ENCODE peak calls at places on chromosomes 1 and 21, in six cellular contexts. One of them, this sample, is unnamed.

GRCh38 chr1:35058990-35059389 is 20.2 kb upstream of the ZMYM1 start:
- DNase-seq in MM.1S: no peak
- DNase-seq in mammary epithelial cell: no peak
- DNase-seq in GM23248: no peak
- DNase-seq in neuronal stem cell: no peak
- DNase-seq in GM23338: no peak
- DNase-seq in this sample: no peak

GRCh38 chr1:44240802-44241671 is 27.8 kb downstream of the DMAP1 start:
- DNase-seq in MM.1S: no peak
- DNase-seq in mammary epithelial cell: no peak
- DNase-seq in GM23248: no peak
- DNase-seq in neuronal stem cell: no peak
- DNase-seq in GM23338: no peak
- DNase-seq in this sample: no peak

GRCh38 chr1:85611856-85612255 is 31.3 kb downstream of the CCN1 start:
- DNase-seq in MM.1S: no peak
- DNase-seq in mammary epithelial cell: peak; percentile 96
- DNase-seq in GM23248: peak; percentile 99
- DNase-seq in neuronal stem cell: no peak
- DNase-seq in GM23338: no peak
- DNase-seq in this sample: no peak

GRCh38 chr1:159821171-159821867 is 5.4 kb upstream of the SLAMF8 start:
- DNase-seq in MM.1S: no peak
- DNase-seq in mammary epithelial cell: no peak
- DNase-seq in GM23248: peak; percentile 64
- DNase-seq in neuronal stem cell: no peak
- DNase-seq in GM23338: peak; percentile 80
- DNase-seq in this sample: peak; percentile 41

GRCh38 chr1:190183588-190183987 is 294.1 kb downstream of the BRINP3 start:
- DNase-seq in MM.1S: no peak
- DNase-seq in mammary epithelial cell: no peak
- DNase-seq in GM23248: no peak
- DNase-seq in neuronal stem cell: no peak
- DNase-seq in GM23338: no peak
- DNase-seq in this sample: no peak

GRCh38 chr1:119288751-119289150 is 79.8 kb upstream of the HAO2 start:
- DNase-seq in MM.1S: no peak
- DNase-seq in mammary epithelial cell: no peak
- DNase-seq in GM23248: peak; percentile 39
- DNase-seq in neuronal stem cell: no peak
- DNase-seq in GM23338: no peak
- DNase-seq in this sample: no peak

GRCh38 chr1:188689542-188689941 is 1788.1 kb downstream of the BRINP3 start:
- DNase-seq in MM.1S: no peak
- DNase-seq in mammary epithelial cell: peak; percentile 56
- DNase-seq in GM23248: no peak
- DNase-seq in neuronal stem cell: no peak
- DNase-seq in GM23338: peak; percentile 30
- DNase-seq in this sample: no peak

GRCh38 chr1:46202975-46203737 is at the start of gene LURAP1:
- DNase-seq in MM.1S: no peak
- DNase-seq in mammary epithelial cell: peak; percentile 70
- DNase-seq in GM23248: peak; percentile 80
- DNase-seq in neuronal stem cell: peak; percentile 56
- DNase-seq in GM23338: peak; percentile 65
- DNase-seq in this sample: peak; percentile 58

GRCh38 chr1:24081190-24081589 is 30.7 kb downstream of the MYOM3 start:
- DNase-seq in MM.1S: no peak
- DNase-seq in mammary epithelial cell: no peak
- DNase-seq in GM23248: no peak
- DNase-seq in neuronal stem cell: no peak
- DNase-seq in GM23338: no peak
- DNase-seq in this sample: no peak

GRCh38 chr1:198912046-198912445 is 273.2 kb downstream of the PTPRC start:
- DNase-seq in MM.1S: no peak
- DNase-seq in mammary epithelial cell: peak; percentile 39
- DNase-seq in GM23248: no peak
- DNase-seq in neuronal stem cell: no peak
- DNase-seq in GM23338: no peak
- DNase-seq in this sample: no peak

GRCh38 chr1:184739796-184740195 is 14.9 kb downstream of the EDEM3 start:
- DNase-seq in MM.1S: no peak
- DNase-seq in mammary epithelial cell: no peak
- DNase-seq in GM23248: no peak
- DNase-seq in neuronal stem cell: no peak
- DNase-seq in GM23338: no peak
- DNase-seq in this sample: no peak

GRCh38 chr1:33176362-33176850 is 5.4 kb downstream of the TRIM62 start:
- DNase-seq in MM.1S: no peak
- DNase-seq in mammary epithelial cell: peak; percentile 56
- DNase-seq in GM23248: peak; percentile 79
- DNase-seq in neuronal stem cell: no peak
- DNase-seq in GM23338: no peak
- DNase-seq in this sample: no peak

GRCh38 chr1:21904725-21905520 is 32.2 kb downstream of the HSPG2 start:
- DNase-seq in MM.1S: no peak
- DNase-seq in mammary epithelial cell: peak; percentile 91
- DNase-seq in GM23248: peak; percentile 92
- DNase-seq in neuronal stem cell: no peak
- DNase-seq in GM23338: no peak
- DNase-seq in this sample: no peak

GRCh38 chr1:204171751-204172178 is 5.6 kb upstream of the REN start:
- DNase-seq in MM.1S: no peak
- DNase-seq in mammary epithelial cell: peak; percentile 98
- DNase-seq in GM23248: peak; percentile 83
- DNase-seq in neuronal stem cell: no peak
- DNase-seq in GM23338: peak; percentile 28
- DNase-seq in this sample: no peak

GRCh38 chr21:44564886-44565598 is 6.4 kb upstream of the KRTAP10-3 start:
- DNase-seq in MM.1S: no peak
- DNase-seq in mammary epithelial cell: no peak
- DNase-seq in GM23248: no peak
- DNase-seq in neuronal stem cell: no peak
- DNase-seq in GM23338: no peak
- DNase-seq in this sample: no peak

GRCh38 chr1:201456499-201457309 is 12.3 kb downstream of the PHLDA3 start:
- DNase-seq in MM.1S: no peak
- DNase-seq in mammary epithelial cell: peak; percentile 98
- DNase-seq in GM23248: peak; percentile 99
- DNase-seq in neuronal stem cell: no peak
- DNase-seq in GM23338: no peak
- DNase-seq in this sample: no peak

GRCh38 chr1:8562222-8562621 is 244.3 kb downstream of the SLC45A1 start:
- DNase-seq in MM.1S: no peak
- DNase-seq in mammary epithelial cell: no peak
- DNase-seq in GM23248: no peak
- DNase-seq in neuronal stem cell: no peak
- DNase-seq in GM23338: no peak
- DNase-seq in this sample: no peak

GRCh38 chr1:224304767-224305166 is 25.2 kb downstream of the NVL start:
- DNase-seq in MM.1S: no peak
- DNase-seq in mammary epithelial cell: no peak
- DNase-seq in GM23248: no peak
- DNase-seq in neuronal stem cell: no peak
- DNase-seq in GM23338: no peak
- DNase-seq in this sample: no peak

GRCh38 chr1:192575499-192576189 is at the start of gene RGS1:
- DNase-seq in MM.1S: peak; percentile 99
- DNase-seq in mammary epithelial cell: no peak
- DNase-seq in GM23248: no peak
- DNase-seq in neuronal stem cell: no peak
- DNase-seq in GM23338: peak; percentile 8
- DNase-seq in this sample: peak; percentile 86

GRCh38 chr1:58929667-58930325 is 145.9 kb upstream of the JUN start:
- DNase-seq in MM.1S: no peak
- DNase-seq in mammary epithelial cell: peak; percentile 59
- DNase-seq in GM23248: no peak
- DNase-seq in neuronal stem cell: no peak
- DNase-seq in GM23338: no peak
- DNase-seq in this sample: no peak

GRCh38 chr1:224819861-224820260 is 109.6 kb upstream of the DNAH14 start:
- DNase-seq in MM.1S: no peak
- DNase-seq in mammary epithelial cell: no peak
- DNase-seq in GM23248: no peak
- DNase-seq in neuronal stem cell: no peak
- DNase-seq in GM23338: no peak
- DNase-seq in this sample: no peak

GRCh38 chr1:42037586-42037985 is 115.6 kb upstream of the GUCA2B start:
- DNase-seq in MM.1S: no peak
- DNase-seq in mammary epithelial cell: no peak
- DNase-seq in GM23248: no peak
- DNase-seq in neuronal stem cell: no peak
- DNase-seq in GM23338: no peak
- DNase-seq in this sample: no peak

GRCh38 chr21:26124421-26124833 is 46.1 kb downstream of the APP start:
- DNase-seq in MM.1S: no peak
- DNase-seq in mammary epithelial cell: peak; percentile 44
- DNase-seq in GM23248: peak; percentile 51
- DNase-seq in neuronal stem cell: no peak
- DNase-seq in GM23338: no peak
- DNase-seq in this sample: no peak

GRCh38 chr1:33410091-33410701 is 20.7 kb downstream of the PHC2 start:
- DNase-seq in MM.1S: no peak
- DNase-seq in mammary epithelial cell: no peak
- DNase-seq in GM23248: peak; percentile 93
- DNase-seq in neuronal stem cell: peak; percentile 70
- DNase-seq in GM23338: peak; percentile 32
- DNase-seq in this sample: no peak

GRCh38 chr1:209168204-209168603 is 415.3 kb upstream of the CAMK1G start:
- DNase-seq in MM.1S: no peak
- DNase-seq in mammary epithelial cell: peak; percentile 87
- DNase-seq in GM23248: peak; percentile 22
- DNase-seq in neuronal stem cell: no peak
- DNase-seq in GM23338: no peak
- DNase-seq in this sample: no peak

GRCh38 chr1:218521414-218522169 is 176.5 kb downstream of the TGFB2 start:
- DNase-seq in MM.1S: peak; percentile 69
- DNase-seq in mammary epithelial cell: peak; percentile 35
- DNase-seq in GM23248: peak; percentile 69
- DNase-seq in neuronal stem cell: no peak
- DNase-seq in GM23338: peak; percentile 88
- DNase-seq in this sample: peak; percentile 13

GRCh38 chr1:226033599-226034390 is 28.7 kb upstream of the H3-3A start:
- DNase-seq in MM.1S: no peak
- DNase-seq in mammary epithelial cell: no peak
- DNase-seq in GM23248: no peak
- DNase-seq in neuronal stem cell: no peak
- DNase-seq in GM23338: peak; percentile 38
- DNase-seq in this sample: no peak

GRCh38 chr1:246753670-246754535 is 29.7 kb downstream of the SCCPDH start:
- DNase-seq in MM.1S: peak; percentile 62
- DNase-seq in mammary epithelial cell: peak; percentile 34
- DNase-seq in GM23248: peak; percentile 72
- DNase-seq in neuronal stem cell: peak; percentile 62
- DNase-seq in GM23338: peak; percentile 93
- DNase-seq in this sample: peak; percentile 69

GRCh38 chr1:172499636-172500141 is 33.3 kb upstream of the SUCO start:
- DNase-seq in MM.1S: no peak
- DNase-seq in mammary epithelial cell: peak; percentile 82
- DNase-seq in GM23248: peak; percentile 45
- DNase-seq in neuronal stem cell: no peak
- DNase-seq in GM23338: no peak
- DNase-seq in this sample: no peak

GRCh38 chr1:227937031-227937430 is 10.7 kb downstream of the WNT9A start:
- DNase-seq in MM.1S: no peak
- DNase-seq in mammary epithelial cell: no peak
- DNase-seq in GM23248: no peak
- DNase-seq in neuronal stem cell: no peak
- DNase-seq in GM23338: no peak
- DNase-seq in this sample: no peak

GRCh38 chr1:4794020-4794780 is 139.8 kb downstream of the AJAP1 start:
- DNase-seq in MM.1S: no peak
- DNase-seq in mammary epithelial cell: peak; percentile 4
- DNase-seq in GM23248: no peak
- DNase-seq in neuronal stem cell: no peak
- DNase-seq in GM23338: no peak
- DNase-seq in this sample: no peak
- H3K4me3 ChIP-seq in MM.1S: no peak overlapping the region
- H3K4me3 ChIP-seq in mammary epithelial cell: no peak overlapping the region
- H3K4me3 ChIP-seq in GM23248: no peak overlapping the region
- H3K4me3 ChIP-seq in neuronal stem cell: no peak overlapping the region
- H3K4me3 ChIP-seq in GM23338: no peak overlapping the region
- H3K4me3 ChIP-seq in this sample: no peak overlapping the region

DNA sequence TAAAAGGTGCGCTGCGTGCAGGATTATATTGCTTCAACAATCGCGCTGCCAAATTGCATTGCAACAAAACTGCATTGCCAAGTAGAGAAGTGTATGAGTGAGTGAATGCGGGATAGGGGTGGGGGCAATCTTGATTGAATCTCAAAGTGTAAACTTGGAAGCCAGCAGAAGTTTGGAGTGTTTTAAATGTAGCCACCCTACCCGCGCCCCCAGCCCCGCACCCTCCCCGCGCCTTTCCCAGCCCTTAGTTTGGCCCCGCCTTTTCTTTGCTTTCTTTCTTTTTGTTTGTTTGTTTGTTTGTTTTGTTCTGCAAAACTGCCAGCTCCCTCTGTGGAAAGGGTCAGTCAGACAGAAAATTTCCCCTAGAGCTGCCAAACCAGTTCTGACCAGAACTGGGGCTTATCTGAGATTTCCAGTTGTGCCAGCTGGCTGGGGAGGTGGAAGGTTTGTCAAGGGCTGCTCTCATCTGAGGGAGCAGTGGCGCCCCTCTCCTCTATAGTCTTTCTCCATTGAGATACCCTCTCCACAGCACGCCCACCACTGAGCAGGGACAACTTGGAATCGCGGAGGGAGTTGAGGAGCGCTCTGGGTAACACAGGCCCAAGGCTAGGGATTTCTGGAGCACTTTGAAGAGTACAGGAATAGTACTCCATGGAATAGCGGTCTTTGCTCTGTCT is 666 bp upstream of the BEND5 start:
- DNase-seq in MM.1S: no peak
- DNase-seq in mammary epithelial cell: no peak
- DNase-seq in GM23248: peak; percentile 25
- DNase-seq in neuronal stem cell: peak; percentile 26
- DNase-seq in GM23338: peak; percentile 49
- DNase-seq in this sample: peak; percentile 17
- H2AFZ ChIP-seq in MM.1S: no peak overlapping the region
- H2AFZ ChIP-seq in mammary epithelial cell: no peak overlapping the region
- H2AFZ ChIP-seq in GM23248: no peak overlapping the region
- H2AFZ ChIP-seq in neuronal stem cell: peak overlapping the region; percentile 89
- H2AFZ ChIP-seq in GM23338: peak overlapping the region; percentile 98
- H2AFZ ChIP-seq in this sample: peak overlapping the region; percentile 98

DNA sequence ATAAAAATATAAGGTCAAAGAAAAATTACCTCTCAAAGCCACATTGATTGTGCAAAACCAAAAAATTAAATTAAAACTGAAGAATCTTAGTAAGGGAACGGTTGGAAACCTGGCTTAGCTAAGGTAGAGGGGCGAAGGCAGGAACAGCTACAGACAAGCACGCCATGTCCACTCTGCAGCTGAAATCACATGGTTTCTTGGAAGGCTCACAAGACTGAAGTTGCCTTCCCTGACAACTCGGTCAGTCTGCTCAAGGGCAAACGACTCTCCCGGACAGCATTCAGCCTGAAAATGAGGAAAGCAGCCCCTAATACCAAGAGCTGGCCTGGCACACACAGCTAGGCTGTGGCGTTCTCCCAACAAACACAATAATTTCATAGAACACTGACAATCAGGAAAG is 22.7 kb upstream of the BECN2 start:
- DNase-seq in MM.1S: no peak
- DNase-seq in mammary epithelial cell: no peak
- DNase-seq in GM23248: no peak
- DNase-seq in neuronal stem cell: no peak
- DNase-seq in GM23338: no peak
- DNase-seq in this sample: no peak
- H3K4me3 ChIP-seq in MM.1S: no peak overlapping the region
- H3K4me3 ChIP-seq in mammary epithelial cell: no peak overlapping the region
- H3K4me3 ChIP-seq in GM23248: peak overlapping the region; percentile 38
- H3K4me3 ChIP-seq in neuronal stem cell: no peak overlapping the region
- H3K4me3 ChIP-seq in GM23338: no peak overlapping the region
- H3K4me3 ChIP-seq in this sample: no peak overlapping the region

GRCh38 chr1:2840036-2840809 is 38.7 kb upstream of the TTC34 start:
- DNase-seq in MM.1S: no peak
- DNase-seq in mammary epithelial cell: no peak
- DNase-seq in GM23248: no peak
- DNase-seq in neuronal stem cell: no peak
- DNase-seq in GM23338: peak; percentile 56
- DNase-seq in this sample: peak; percentile 77
- H2AFZ ChIP-seq in MM.1S: no peak overlapping the region
- H2AFZ ChIP-seq in mammary epithelial cell: no peak overlapping the region
- H2AFZ ChIP-seq in GM23248: no peak overlapping the region
- H2AFZ ChIP-seq in neuronal stem cell: no peak overlapping the region
- H2AFZ ChIP-seq in GM23338: no peak overlapping the region
- H2AFZ ChIP-seq in this sample: no peak overlapping the region